ENCODE peak calls at places on chromosomes 16 and 17, in seven cellular contexts. One of them, this sample, is unnamed.

GRCh38 chr16:49918257-49918656 is 62.3 kb upstream of the ZNF423 start:
- DNase-seq in GM13977: no peak
- DNase-seq in GM23338: peak
- DNase-seq in MCF 10A: no peak
- DNase-seq in astrocyte of the spinal cord: no peak
- DNase-seq in glutamatergic neuron: no peak
- DNase-seq in cardiac fibroblast: no peak
- DNase-seq in this sample: no peak

GRCh38 chr17:12959441-12959840 is 58.4 kb downstream of the ELAC2 start:
- DNase-seq in GM13977: no peak
- DNase-seq in GM23338: no peak
- DNase-seq in MCF 10A: peak
- DNase-seq in astrocyte of the spinal cord: peak
- DNase-seq in glutamatergic neuron: no peak
- DNase-seq in cardiac fibroblast: peak
- DNase-seq in this sample: no peak

GRCh38 chr17:41645371-41646063 is 21.1 kb upstream of the KRT17 start:
- DNase-seq in GM13977: no peak
- DNase-seq in GM23338: no peak
- DNase-seq in MCF 10A: peak
- DNase-seq in astrocyte of the spinal cord: peak
- DNase-seq in glutamatergic neuron: no peak
- DNase-seq in cardiac fibroblast: peak
- DNase-seq in this sample: no peak

GRCh38 chr16:68985855-68986254 is 119.6 kb upstream of the HAS3 start:
- DNase-seq in GM13977: no peak
- DNase-seq in GM23338: no peak
- DNase-seq in MCF 10A: peak
- DNase-seq in astrocyte of the spinal cord: peak
- DNase-seq in glutamatergic neuron: no peak
- DNase-seq in cardiac fibroblast: peak
- DNase-seq in this sample: no peak

GRCh38 chr16:72850863-72851262 is 197.1 kb downstream of the ZFHX3 start:
- DNase-seq in GM13977: no peak
- DNase-seq in GM23338: no peak
- DNase-seq in MCF 10A: no peak
- DNase-seq in astrocyte of the spinal cord: peak
- DNase-seq in glutamatergic neuron: no peak
- DNase-seq in cardiac fibroblast: peak
- DNase-seq in this sample: no peak

GRCh38 chr16:80682435-80683070 is 121.8 kb downstream of the CDYL2 start:
- DNase-seq in GM13977: no peak
- DNase-seq in GM23338: no peak
- DNase-seq in MCF 10A: no peak
- DNase-seq in astrocyte of the spinal cord: peak
- DNase-seq in glutamatergic neuron: no peak
- DNase-seq in cardiac fibroblast: peak
- DNase-seq in this sample: no peak

GRCh38 chr17:72602517-72603345 is 481.9 kb downstream of the SOX9 start:
- DNase-seq in GM13977: no peak
- DNase-seq in GM23338: peak
- DNase-seq in MCF 10A: peak
- DNase-seq in astrocyte of the spinal cord: peak
- DNase-seq in glutamatergic neuron: no peak
- DNase-seq in cardiac fibroblast: peak
- DNase-seq in this sample: no peak

GRCh38 chr16:2963611-2964415 is at the start of gene KREMEN2:
- DNase-seq in GM13977: peak
- DNase-seq in GM23338: peak
- DNase-seq in MCF 10A: peak
- DNase-seq in astrocyte of the spinal cord: no peak
- DNase-seq in glutamatergic neuron: peak
- DNase-seq in cardiac fibroblast: no peak
- DNase-seq in this sample: peak

GRCh38 chr16:88380619-88381018 is 2.1 kb upstream of the ZNF469 start:
- DNase-seq in GM13977: no peak
- DNase-seq in GM23338: no peak
- DNase-seq in MCF 10A: no peak
- DNase-seq in astrocyte of the spinal cord: no peak
- DNase-seq in glutamatergic neuron: no peak
- DNase-seq in cardiac fibroblast: no peak
- DNase-seq in this sample: no peak

GRCh38 chr17:42865638-42866094 is 14.7 kb downstream of the AOC3 start:
- DNase-seq in GM13977: no peak
- DNase-seq in GM23338: no peak
- DNase-seq in MCF 10A: no peak
- DNase-seq in astrocyte of the spinal cord: no peak
- DNase-seq in glutamatergic neuron: no peak
- DNase-seq in cardiac fibroblast: no peak
- DNase-seq in this sample: no peak

GRCh38 chr16:82368041-82368440 is 198.0 kb upstream of the MPHOSPH6 start:
- DNase-seq in GM13977: peak
- DNase-seq in GM23338: peak
- DNase-seq in MCF 10A: peak
- DNase-seq in astrocyte of the spinal cord: no peak
- DNase-seq in glutamatergic neuron: no peak
- DNase-seq in cardiac fibroblast: peak
- DNase-seq in this sample: peak

GRCh38 chr17:80267391-80267790 is 6.7 kb downstream of the RNF213 start:
- DNase-seq in GM13977: no peak
- DNase-seq in GM23338: no peak
- DNase-seq in MCF 10A: no peak
- DNase-seq in astrocyte of the spinal cord: no peak
- DNase-seq in glutamatergic neuron: no peak
- DNase-seq in cardiac fibroblast: no peak
- DNase-seq in this sample: no peak

GRCh38 chr16:48959747-48960146 is 321.9 kb downstream of the CBLN1 start:
- DNase-seq in GM13977: no peak
- DNase-seq in GM23338: no peak
- DNase-seq in MCF 10A: no peak
- DNase-seq in astrocyte of the spinal cord: no peak
- DNase-seq in glutamatergic neuron: no peak
- DNase-seq in cardiac fibroblast: no peak
- DNase-seq in this sample: no peak

GRCh38 chr16:88558457-88559442 is 11.5 kb upstream of the ZC3H18 start:
- DNase-seq in GM13977: peak
- DNase-seq in GM23338: peak
- DNase-seq in MCF 10A: peak
- DNase-seq in astrocyte of the spinal cord: peak
- DNase-seq in glutamatergic neuron: peak
- DNase-seq in cardiac fibroblast: peak
- DNase-seq in this sample: no peak

GRCh38 chr16:15886078-15886477 is 2.3 kb downstream of the CEP20 start:
- DNase-seq in GM13977: no peak
- DNase-seq in GM23338: no peak
- DNase-seq in MCF 10A: no peak
- DNase-seq in astrocyte of the spinal cord: no peak
- DNase-seq in glutamatergic neuron: no peak
- DNase-seq in cardiac fibroblast: no peak
- DNase-seq in this sample: no peak

GRCh38 chr16:15885560-15886001 is 2.8 kb downstream of the CEP20 start:
- DNase-seq in GM13977: no peak
- DNase-seq in GM23338: no peak
- DNase-seq in MCF 10A: no peak
- DNase-seq in astrocyte of the spinal cord: no peak
- DNase-seq in glutamatergic neuron: no peak
- DNase-seq in cardiac fibroblast: no peak
- DNase-seq in this sample: no peak

GRCh38 chr16:15891508-15891907 is 3.1 kb upstream of the CEP20 start:
- DNase-seq in GM13977: no peak
- DNase-seq in GM23338: no peak
- DNase-seq in MCF 10A: no peak
- DNase-seq in astrocyte of the spinal cord: no peak
- DNase-seq in glutamatergic neuron: no peak
- DNase-seq in cardiac fibroblast: no peak
- DNase-seq in this sample: no peak

GRCh38 chr16:15887283-15887682 is 1.1 kb downstream of the CEP20 start:
- DNase-seq in GM13977: no peak
- DNase-seq in GM23338: no peak
- DNase-seq in MCF 10A: no peak
- DNase-seq in astrocyte of the spinal cord: no peak
- DNase-seq in glutamatergic neuron: no peak
- DNase-seq in cardiac fibroblast: no peak
- DNase-seq in this sample: no peak

DNA sequence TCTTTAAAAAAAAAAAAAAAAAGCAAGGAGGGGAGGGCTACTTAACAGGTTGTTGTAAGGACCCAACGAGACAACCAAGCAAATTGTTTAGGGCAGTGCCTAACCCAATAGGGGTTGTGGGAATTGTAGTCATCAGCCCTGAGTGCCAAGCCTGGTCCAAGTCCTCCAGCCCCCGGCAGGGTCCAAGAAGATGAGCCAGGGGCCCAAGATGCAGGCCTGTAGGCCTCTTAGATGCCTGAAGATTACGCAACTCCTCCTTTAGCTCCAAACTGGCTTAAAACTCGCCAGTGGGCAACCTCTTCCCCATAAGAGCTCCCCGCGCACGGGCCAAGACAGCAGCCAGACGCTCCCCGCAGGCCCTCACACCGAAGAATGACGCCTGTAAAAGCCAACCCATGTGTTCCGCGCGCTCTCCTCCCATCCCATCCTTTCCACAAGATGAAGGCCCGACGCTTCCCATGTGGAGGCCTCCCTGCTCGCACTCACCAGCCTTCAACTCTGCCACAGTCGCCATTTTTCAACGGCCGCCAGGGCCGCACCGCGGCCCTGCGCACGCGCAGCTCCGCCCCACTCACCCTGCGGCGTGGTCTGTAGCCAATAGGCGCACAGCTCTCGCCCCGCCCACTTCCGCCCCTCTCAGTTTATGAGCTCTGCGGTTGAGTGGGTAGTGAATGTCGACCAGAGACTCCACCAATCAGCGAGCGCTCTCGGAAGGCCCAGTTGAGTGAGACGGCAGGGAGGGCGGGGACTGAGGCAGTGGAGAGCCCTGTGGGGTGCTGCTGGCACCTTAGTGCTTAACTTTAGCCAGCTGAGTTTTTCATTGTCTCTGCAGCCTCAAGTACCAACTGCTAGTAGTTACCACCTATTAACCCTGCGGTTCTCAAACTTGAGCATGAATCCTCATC is at the start of gene CEP20:
- DNase-seq in GM13977: peak
- DNase-seq in GM23338: peak
- DNase-seq in MCF 10A: peak
- DNase-seq in astrocyte of the spinal cord: peak
- DNase-seq in glutamatergic neuron: peak
- DNase-seq in cardiac fibroblast: peak
- DNase-seq in this sample: peak
- TF ChIP-seq CTCF in GM13977: no peak
- TF ChIP-seq CTCF in GM23338: no peak
- TF ChIP-seq CTCF in MCF 10A: no peak
- TF ChIP-seq CTCF in astrocyte of the spinal cord: no peak
- TF ChIP-seq CTCF in glutamatergic neuron: no peak
- TF ChIP-seq CTCF in cardiac fibroblast: no peak
- TF ChIP-seq CTCF in this sample: no peak

DNA sequence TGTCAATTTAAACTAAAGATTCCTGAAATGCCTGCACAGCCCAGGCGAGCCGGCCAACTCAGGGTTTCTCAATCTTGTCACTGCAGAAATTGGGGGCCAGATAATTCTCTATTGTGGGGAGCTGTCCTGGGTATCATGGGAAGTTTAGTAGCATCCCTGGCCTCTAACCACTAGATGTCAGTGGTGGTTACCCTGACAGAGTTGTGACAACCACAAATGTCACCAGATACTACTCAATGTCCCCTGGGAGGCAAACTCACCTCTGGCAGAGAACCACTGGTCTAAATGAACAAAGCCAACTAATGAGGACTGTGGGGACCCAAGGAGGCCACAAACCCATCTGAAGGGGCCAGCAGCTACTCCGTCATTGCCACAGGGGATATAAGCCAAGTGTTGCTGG is 90.9 kb downstream of the MYH11 start:
- DNase-seq in GM13977: peak
- DNase-seq in GM23338: peak
- DNase-seq in MCF 10A: peak
- DNase-seq in astrocyte of the spinal cord: no peak
- DNase-seq in glutamatergic neuron: no peak
- DNase-seq in cardiac fibroblast: peak
- DNase-seq in this sample: peak
- TF ChIP-seq CTCF in GM13977: peak
- TF ChIP-seq CTCF in GM23338: peak
- TF ChIP-seq CTCF in MCF 10A: peak
- TF ChIP-seq CTCF in astrocyte of the spinal cord: peak
- TF ChIP-seq CTCF in glutamatergic neuron: peak
- TF ChIP-seq CTCF in cardiac fibroblast: peak
- TF ChIP-seq CTCF in this sample: peak

GRCh38 chr17:6660765-6661463 is 9.4 kb downstream of the C17orf100 start:
- DNase-seq in GM13977: peak
- DNase-seq in GM23338: no peak
- DNase-seq in MCF 10A: no peak
- DNase-seq in astrocyte of the spinal cord: no peak
- DNase-seq in glutamatergic neuron: no peak
- DNase-seq in cardiac fibroblast: no peak
- DNase-seq in this sample: no peak

GRCh38 chr17:6651483-6652452 is at the start of the genes C17orf100 and MED31:
- DNase-seq in GM13977: peak
- DNase-seq in GM23338: peak
- DNase-seq in MCF 10A: peak
- DNase-seq in astrocyte of the spinal cord: peak
- DNase-seq in glutamatergic neuron: peak
- DNase-seq in cardiac fibroblast: peak
- DNase-seq in this sample: peak

GRCh38 chr17:6657633-6658287 is 6.2 kb downstream of the C17orf100 start:
- DNase-seq in GM13977: no peak
- DNase-seq in GM23338: no peak
- DNase-seq in MCF 10A: no peak
- DNase-seq in astrocyte of the spinal cord: no peak
- DNase-seq in glutamatergic neuron: no peak
- DNase-seq in cardiac fibroblast: no peak
- DNase-seq in this sample: no peak

GRCh38 chr17:6660101-6660500 is 8.5 kb downstream of the C17orf100 start:
- DNase-seq in GM13977: no peak
- DNase-seq in GM23338: no peak
- DNase-seq in MCF 10A: no peak
- DNase-seq in astrocyte of the spinal cord: no peak
- DNase-seq in glutamatergic neuron: no peak
- DNase-seq in cardiac fibroblast: no peak
- DNase-seq in this sample: no peak

GRCh38 chr17:6654816-6655731 is 3.5 kb downstream of the C17orf100 start:
- DNase-seq in GM13977: no peak
- DNase-seq in GM23338: peak
- DNase-seq in MCF 10A: peak
- DNase-seq in astrocyte of the spinal cord: no peak
- DNase-seq in glutamatergic neuron: peak
- DNase-seq in cardiac fibroblast: no peak
- DNase-seq in this sample: peak
- TF ChIP-seq CTCF in GM13977: no peak
- TF ChIP-seq CTCF in GM23338: peak
- TF ChIP-seq CTCF in MCF 10A: no peak
- TF ChIP-seq CTCF in astrocyte of the spinal cord: no peak
- TF ChIP-seq CTCF in glutamatergic neuron: no peak
- TF ChIP-seq CTCF in cardiac fibroblast: no peak
- TF ChIP-seq CTCF in this sample: no peak

DNA sequence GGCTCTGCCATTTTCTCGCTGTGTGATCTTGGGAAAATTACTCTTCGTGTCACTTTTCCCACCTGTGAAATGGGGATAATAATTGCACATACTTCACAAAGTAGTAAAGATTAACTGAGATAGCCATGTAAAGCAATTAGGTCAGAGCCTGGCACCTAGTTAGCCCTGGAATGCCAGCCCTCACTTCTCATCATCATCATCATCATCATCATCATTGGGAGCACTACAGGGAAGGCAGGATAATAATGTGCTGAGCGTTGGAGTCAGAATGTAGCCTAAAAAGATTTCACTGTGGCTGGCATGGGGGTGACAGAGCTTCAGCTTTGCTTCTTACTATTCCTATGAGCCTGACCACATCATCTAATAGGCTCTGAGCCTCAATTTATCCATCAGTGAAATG is 362.6 kb downstream of the TOX3 start:
- DNase-seq in GM13977: no peak
- DNase-seq in GM23338: no peak
- DNase-seq in MCF 10A: no peak
- DNase-seq in astrocyte of the spinal cord: no peak
- DNase-seq in glutamatergic neuron: no peak
- DNase-seq in cardiac fibroblast: no peak
- DNase-seq in this sample: no peak
- TF ChIP-seq CTCF in GM13977: no peak
- TF ChIP-seq CTCF in GM23338: no peak
- TF ChIP-seq CTCF in MCF 10A: no peak
- TF ChIP-seq CTCF in astrocyte of the spinal cord: no peak
- TF ChIP-seq CTCF in glutamatergic neuron: no peak
- TF ChIP-seq CTCF in cardiac fibroblast: no peak
- TF ChIP-seq CTCF in this sample: no peak

This sample was measured in nephron progenitor cell.